ENCODE peak calls at places on chromosomes 13 and 19, in ten cellular contexts. G is HS-27A; N is OCI-LY7; B is uterus; O is mucosa of gallbladder; D is cardiac fibroblast; M is AG09309; I is stimulated activated CD8-positive, alpha-beta memory T cell treated with anti-CD3 and anti-CD28 coated beads, Interleukin-7, amount 100 ng/mL, for 1 hour; P is stimulated activated CD4-positive, alpha-beta T cell treated with anti-CD3 and anti-CD28 coated beads, Interleukin-4, amount 100 ng/mL, for 1 hour; E is ecto neural progenitor cell. V is an unnamed sample.

GRCh38 chr13:95267662-95268369 is 33.4 kb downstream of the ABCC4 start:
- DNase-seq in M (peak), E (no peak), O (peak), G (peak), D (peak), I (no peak), B (no peak), P (no peak), N (no peak), V (peak)

GRCh38 chr19:44708940-44709339 is 10.0 kb downstream of the CEACAM16 start:
- DNase-seq in P (no peak), N (no peak), E (no peak), O (no peak), B (no peak), M (no peak), I (no peak), G (no peak), D (no peak), V (no peak)

GRCh38 chr19:2700660-2701360 is 1.7 kb downstream of the GNG7 start:
- DNase-seq in D (no peak), G (no peak), B (no peak), O (no peak), P (no peak), E (no peak), M (no peak), I (no peak), N (peak), V (no peak)

GRCh38 chr13:107461751-107462150 is 753.6 kb downstream of the LIG4 start:
- DNase-seq in N (no peak), O (no peak), M (no peak), P (no peak), B (no peak), E (no peak), D (peak), G (no peak), I (no peak), V (no peak)

GRCh38 chr13:48431431-48431830 is 18.5 kb upstream of the LPAR6 start:
- DNase-seq in G (no peak), N (no peak), E (no peak), D (no peak), B (no peak), P (no peak), O (no peak), I (no peak), M (no peak), V (peak)

GRCh38 chr13:29594710-29595379 is 643 bp downstream of the SLC7A1 start:
- DNase-seq in M (peak), P (peak), N (peak), I (peak), D (peak), E (peak), B (peak), G (no peak), O (peak), V (peak)

GRCh38 chr13:66994498-66995365 is 235.4 kb downstream of the PCDH9 start:
- DNase-seq in M (no peak), P (no peak), O (no peak), B (no peak), G (no peak), N (peak), I (no peak), E (no peak), D (no peak), V (no peak)

GRCh38 chr19:11538232-11539036 is at the start of gene CNN1:
- DNase-seq in O (peak), M (no peak), B (peak), G (no peak), D (peak), E (peak), I (no peak), P (no peak), N (no peak), V (peak)

GRCh38 chr13:109389892-109390345 is 396.5 kb downstream of the IRS2 start:
- DNase-seq in P (no peak), E (no peak), N (no peak), G (no peak), I (no peak), D (peak), O (no peak), M (peak), B (no peak), V (no peak)

GRCh38 chr13:25958983-25959382 is 92.8 kb downstream of the SHISA2 start:
- DNase-seq in G (no peak), D (no peak), B (no peak), E (no peak), P (no peak), N (no peak), I (no peak), O (no peak), M (no peak), V (no peak)

GRCh38 chr13:60431108-60431700 is 34.2 kb downstream of the TDRD3 start:
- DNase-seq in P (no peak), M (peak), D (peak), N (peak), G (peak), I (no peak), E (no peak), O (no peak), B (no peak), V (peak)

GRCh38 chr19:4449022-4449825 is 8.4 kb downstream of the UBXN6 start:
- DNase-seq in I (no peak), N (no peak), D (no peak), E (no peak), O (peak), B (peak), G (no peak), M (no peak), P (no peak), V (no peak)

GRCh38 chr19:18417250-18418033 is 1.8 kb upstream of the SSBP4 start:
- DNase-seq in E (peak), P (no peak), G (no peak), B (peak), M (no peak), D (peak), N (no peak), I (no peak), O (peak), V (peak)

GRCh38 chr13:97848886-97849285 is 104.6 kb upstream of the IPO5 start:
- DNase-seq in E (no peak), N (no peak), P (no peak), M (no peak), O (no peak), I (no peak), D (no peak), G (no peak), B (no peak), V (no peak)

V was measured in SJSA1.